ENCODE peak calls at places on chromosome 5, in eight cellular contexts. One of them, this sample, is unnamed.

GRCh38 chr5:56145106-56145505 is 88.0 kb downstream of the ANKRD55 start:
- DNase-seq in stomach: no peak
- DNase-seq in fibroblast of mammary gland: no peak
- DNase-seq in mammary epithelial cell: peak
- DNase-seq in Ammon's horn: no peak
- DNase-seq in T-helper 2 cell: no peak
- DNase-seq in AG04450: no peak
- DNase-seq in NCI-H446: no peak
- DNase-seq in this sample: no peak

GRCh38 chr5:172640822-172641358 is at the start of gene NEURL1B:
- DNase-seq in stomach: peak
- DNase-seq in fibroblast of mammary gland: peak
- DNase-seq in mammary epithelial cell: peak
- DNase-seq in Ammon's horn: peak
- DNase-seq in T-helper 2 cell: peak
- DNase-seq in AG04450: no peak
- DNase-seq in NCI-H446: peak
- DNase-seq in this sample: no peak

GRCh38 chr5:178309271-178310008 is 76.8 kb upstream of the PHYKPL start:
- DNase-seq in stomach: no peak
- DNase-seq in fibroblast of mammary gland: no peak
- DNase-seq in mammary epithelial cell: no peak
- DNase-seq in Ammon's horn: no peak
- DNase-seq in T-helper 2 cell: no peak
- DNase-seq in AG04450: no peak
- DNase-seq in NCI-H446: no peak
- DNase-seq in this sample: no peak

GRCh38 chr5:121870489-121870888 is 18.8 kb downstream of the FTMT start:
- DNase-seq in stomach: no peak
- DNase-seq in fibroblast of mammary gland: peak
- DNase-seq in mammary epithelial cell: no peak
- DNase-seq in Ammon's horn: peak
- DNase-seq in T-helper 2 cell: no peak
- DNase-seq in AG04450: no peak
- DNase-seq in NCI-H446: peak
- DNase-seq in this sample: no peak

GRCh38 chr5:103918668-103919367 is 356.2 kb upstream of the NUDT12 start:
- DNase-seq in stomach: no peak
- DNase-seq in fibroblast of mammary gland: peak
- DNase-seq in mammary epithelial cell: peak
- DNase-seq in Ammon's horn: no peak
- DNase-seq in T-helper 2 cell: no peak
- DNase-seq in AG04450: peak
- DNase-seq in NCI-H446: no peak
- DNase-seq in this sample: no peak

GRCh38 chr5:81121836-81122235 is 111.3 kb upstream of the CKMT2 start:
- DNase-seq in stomach: no peak
- DNase-seq in fibroblast of mammary gland: no peak
- DNase-seq in mammary epithelial cell: no peak
- DNase-seq in Ammon's horn: peak
- DNase-seq in T-helper 2 cell: no peak
- DNase-seq in AG04450: no peak
- DNase-seq in NCI-H446: no peak
- DNase-seq in this sample: no peak

GRCh38 chr5:87243161-87243877 is 24.4 kb upstream of the RASA1 start:
- DNase-seq in stomach: no peak
- DNase-seq in fibroblast of mammary gland: peak
- DNase-seq in mammary epithelial cell: peak
- DNase-seq in Ammon's horn: peak
- DNase-seq in T-helper 2 cell: no peak
- DNase-seq in AG04450: peak
- DNase-seq in NCI-H446: no peak
- DNase-seq in this sample: no peak

GRCh38 chr5:147396070-147396469 is 113.8 kb downstream of the DPYSL3 start:
- DNase-seq in stomach: no peak
- DNase-seq in fibroblast of mammary gland: peak
- DNase-seq in mammary epithelial cell: no peak
- DNase-seq in Ammon's horn: no peak
- DNase-seq in T-helper 2 cell: no peak
- DNase-seq in AG04450: no peak
- DNase-seq in NCI-H446: no peak
- DNase-seq in this sample: no peak

GRCh38 chr5:606061-606460 is 6.1 kb upstream of the CEP72 start:
- DNase-seq in stomach: peak
- DNase-seq in fibroblast of mammary gland: no peak
- DNase-seq in mammary epithelial cell: no peak
- DNase-seq in Ammon's horn: no peak
- DNase-seq in T-helper 2 cell: no peak
- DNase-seq in AG04450: no peak
- DNase-seq in NCI-H446: no peak
- DNase-seq in this sample: no peak

GRCh38 chr5:173567548-173567947 is 48.9 kb downstream of the BOD1 start:
- DNase-seq in stomach: no peak
- DNase-seq in fibroblast of mammary gland: peak
- DNase-seq in mammary epithelial cell: peak
- DNase-seq in Ammon's horn: no peak
- DNase-seq in T-helper 2 cell: no peak
- DNase-seq in AG04450: no peak
- DNase-seq in NCI-H446: no peak
- DNase-seq in this sample: no peak

This sample was measured in CD8-positive, alpha-beta T cell.